ENCODE peak calls at places on chromosomes 4 and X, in seven cellular contexts. One of them, this sample, is unnamed.

GRCh38 chrX:16825306-16826035 is 39.2 kb downstream of the TXLNG start:
- DNase-seq in HCT116: no peak
- DNase-seq in K562: no peak
- DNase-seq in SK-N-SH: peak
- DNase-seq in H1: no peak
- DNase-seq in GM12878: no peak
- DNase-seq in HepG2: peak
- DNase-seq in this sample: no peak

GRCh38 chrX:72236841-72237240 is 2.0 kb downstream of the ERCC6L start:
- DNase-seq in HCT116: no peak
- DNase-seq in K562: no peak
- DNase-seq in SK-N-SH: no peak
- DNase-seq in H1: no peak
- DNase-seq in GM12878: no peak
- DNase-seq in HepG2: no peak
- DNase-seq in this sample: no peak

GRCh38 chr4:177579649-177580048 is 137.4 kb upstream of the AGA start:
- DNase-seq in HCT116: no peak
- DNase-seq in K562: no peak
- DNase-seq in SK-N-SH: no peak
- DNase-seq in H1: no peak
- DNase-seq in GM12878: no peak
- DNase-seq in HepG2: no peak
- DNase-seq in this sample: no peak

GRCh38 chr4:111410571-111410970 is 734.7 kb upstream of the FAM241A start:
- DNase-seq in HCT116: no peak
- DNase-seq in K562: no peak
- DNase-seq in SK-N-SH: no peak
- DNase-seq in H1: no peak
- DNase-seq in GM12878: no peak
- DNase-seq in HepG2: no peak
- DNase-seq in this sample: no peak

GRCh38 chrX:99142745-99143144 is 1267.3 kb downstream of the PCDH19 start:
- DNase-seq in HCT116: no peak
- DNase-seq in K562: no peak
- DNase-seq in SK-N-SH: no peak
- DNase-seq in H1: no peak
- DNase-seq in GM12878: no peak
- DNase-seq in HepG2: no peak
- DNase-seq in this sample: no peak

GRCh38 chr4:172830295-172830764 is 338.3 kb upstream of the GALNT7 start:
- DNase-seq in HCT116: peak
- DNase-seq in K562: peak
- DNase-seq in SK-N-SH: peak
- DNase-seq in H1: no peak
- DNase-seq in GM12878: no peak
- DNase-seq in HepG2: peak
- DNase-seq in this sample: no peak

GRCh38 chrX:129984196-129984962 is 1.9 kb downstream of the BCORL1 start:
- DNase-seq in HCT116: no peak
- DNase-seq in K562: peak
- DNase-seq in SK-N-SH: peak
- DNase-seq in H1: no peak
- DNase-seq in GM12878: no peak
- DNase-seq in HepG2: no peak
- DNase-seq in this sample: no peak

GRCh38 chr4:188032170-188032569 is 36.6 kb downstream of the ZFP42 start:
- DNase-seq in HCT116: no peak
- DNase-seq in K562: no peak
- DNase-seq in SK-N-SH: no peak
- DNase-seq in H1: no peak
- DNase-seq in GM12878: no peak
- DNase-seq in HepG2: no peak
- DNase-seq in this sample: no peak

GRCh38 chr4:156999175-156999517 is 27.5 kb upstream of the PDGFC start:
- DNase-seq in HCT116: peak
- DNase-seq in K562: no peak
- DNase-seq in SK-N-SH: no peak
- DNase-seq in H1: no peak
- DNase-seq in GM12878: no peak
- DNase-seq in HepG2: peak
- DNase-seq in this sample: peak

GRCh38 chr4:125321709-125322362 is 7.1 kb downstream of the FAT4 start:
- DNase-seq in HCT116: no peak
- DNase-seq in K562: no peak
- DNase-seq in SK-N-SH: no peak
- DNase-seq in H1: no peak
- DNase-seq in GM12878: no peak
- DNase-seq in HepG2: no peak
- DNase-seq in this sample: no peak

GRCh38 chrX:13868481-13869040 is 51.7 kb upstream of the GPM6B start:
- DNase-seq in HCT116: no peak
- DNase-seq in K562: no peak
- DNase-seq in SK-N-SH: no peak
- DNase-seq in H1: no peak
- DNase-seq in GM12878: no peak
- DNase-seq in HepG2: no peak
- DNase-seq in this sample: no peak

GRCh38 chr4:102322736-102323135 is 22.5 kb downstream of the SLC39A8 start:
- DNase-seq in HCT116: no peak
- DNase-seq in K562: no peak
- DNase-seq in SK-N-SH: no peak
- DNase-seq in H1: no peak
- DNase-seq in GM12878: no peak
- DNase-seq in HepG2: no peak
- DNase-seq in this sample: no peak

GRCh38 chrX:97637289-97637688 is 753.6 kb downstream of the RPA4 start:
- DNase-seq in HCT116: no peak
- DNase-seq in K562: no peak
- DNase-seq in SK-N-SH: no peak
- DNase-seq in H1: no peak
- DNase-seq in GM12878: no peak
- DNase-seq in HepG2: no peak
- DNase-seq in this sample: no peak

GRCh38 chrX:97638621-97639020 is 754.9 kb downstream of the RPA4 start:
- DNase-seq in HCT116: no peak
- DNase-seq in K562: no peak
- DNase-seq in SK-N-SH: no peak
- DNase-seq in H1: no peak
- DNase-seq in GM12878: no peak
- DNase-seq in HepG2: no peak
- DNase-seq in this sample: no peak

GRCh38 chrX:97633798-97634197 is 750.1 kb downstream of the RPA4 start:
- DNase-seq in HCT116: no peak
- DNase-seq in K562: no peak
- DNase-seq in SK-N-SH: no peak
- DNase-seq in H1: no peak
- DNase-seq in GM12878: no peak
- DNase-seq in HepG2: no peak
- DNase-seq in this sample: no peak

GRCh38 chrX:97639526-97639925 is 755.8 kb downstream of the RPA4 start:
- DNase-seq in HCT116: no peak
- DNase-seq in K562: no peak
- DNase-seq in SK-N-SH: no peak
- DNase-seq in H1: peak
- DNase-seq in GM12878: no peak
- DNase-seq in HepG2: no peak
- DNase-seq in this sample: no peak
- TF ChIP-seq JUND in HCT116: no peak
- TF ChIP-seq JUND in K562: no peak
- TF ChIP-seq JUND in SK-N-SH: no peak
- TF ChIP-seq JUND in H1: no peak
- TF ChIP-seq JUND in GM12878: no peak
- TF ChIP-seq JUND in HepG2: no peak
- TF ChIP-seq JUND in this sample: no peak

DNA sequence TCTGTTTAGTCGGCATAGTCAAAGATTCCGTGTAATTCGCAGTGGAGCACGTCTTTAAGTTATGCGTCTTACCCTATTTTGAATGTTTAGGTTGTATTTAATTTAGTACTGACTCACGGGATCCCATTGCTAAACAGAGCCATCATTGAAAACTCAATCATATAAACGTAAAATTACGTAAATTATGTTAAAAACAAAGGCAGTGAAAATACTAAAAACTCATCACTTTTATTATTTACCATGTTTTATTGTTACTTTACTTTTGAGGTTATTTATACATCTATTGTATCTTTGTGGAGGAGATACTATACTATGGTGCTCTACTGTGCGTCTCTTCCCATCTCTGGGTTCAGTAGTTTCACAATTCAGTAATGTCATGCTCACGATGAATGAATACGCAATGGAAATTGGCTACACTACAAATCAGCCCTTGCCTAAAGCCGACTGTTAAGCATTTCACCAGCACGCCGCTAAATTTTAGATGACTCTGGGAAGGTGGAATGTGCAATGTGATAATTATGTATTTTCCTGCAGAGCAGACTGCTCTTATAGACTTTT is 944 bp downstream of the FUNDC2 start:
- DNase-seq in HCT116: peak
- DNase-seq in K562: no peak
- DNase-seq in SK-N-SH: no peak
- DNase-seq in H1: no peak
- DNase-seq in GM12878: no peak
- DNase-seq in HepG2: peak
- DNase-seq in this sample: peak
- TF ChIP-seq JUND in HCT116: no peak
- TF ChIP-seq JUND in K562: no peak
- TF ChIP-seq JUND in SK-N-SH: no peak
- TF ChIP-seq JUND in H1: no peak
- TF ChIP-seq JUND in GM12878: no peak
- TF ChIP-seq JUND in HepG2: no peak
- TF ChIP-seq JUND in this sample: no peak

GRCh38 chr4:16142598-16143295 is 58.9 kb upstream of the PROM1 start:
- DNase-seq in HCT116: no peak
- DNase-seq in K562: no peak
- DNase-seq in SK-N-SH: no peak
- DNase-seq in H1: no peak
- DNase-seq in GM12878: no peak
- DNase-seq in HepG2: no peak
- DNase-seq in this sample: no peak

GRCh38 chr4:16136771-16137170 is 52.9 kb upstream of the PROM1 start:
- DNase-seq in HCT116: no peak
- DNase-seq in K562: no peak
- DNase-seq in SK-N-SH: no peak
- DNase-seq in H1: no peak
- DNase-seq in GM12878: no peak
- DNase-seq in HepG2: no peak
- DNase-seq in this sample: no peak

GRCh38 chr4:16140520-16141249 is 56.9 kb upstream of the PROM1 start:
- DNase-seq in HCT116: peak
- DNase-seq in K562: no peak
- DNase-seq in SK-N-SH: no peak
- DNase-seq in H1: no peak
- DNase-seq in GM12878: no peak
- DNase-seq in HepG2: peak
- DNase-seq in this sample: peak

GRCh38 chr4:16136321-16136720 is 52.5 kb upstream of the PROM1 start:
- DNase-seq in HCT116: no peak
- DNase-seq in K562: no peak
- DNase-seq in SK-N-SH: no peak
- DNase-seq in H1: no peak
- DNase-seq in GM12878: no peak
- DNase-seq in HepG2: no peak
- DNase-seq in this sample: peak

GRCh38 chr4:16139066-16139945 is 55.5 kb upstream of the PROM1 start:
- DNase-seq in HCT116: no peak
- DNase-seq in K562: no peak
- DNase-seq in SK-N-SH: peak
- DNase-seq in H1: no peak
- DNase-seq in GM12878: no peak
- DNase-seq in HepG2: no peak
- DNase-seq in this sample: peak
- TF ChIP-seq JUND in HCT116: no peak
- TF ChIP-seq JUND in K562: no peak
- TF ChIP-seq JUND in SK-N-SH: no peak
- TF ChIP-seq JUND in H1: no peak
- TF ChIP-seq JUND in GM12878: no peak
- TF ChIP-seq JUND in HepG2: no peak
- TF ChIP-seq JUND in this sample: no peak

GRCh38 chrX:48999030-48999429 is 3.0 kb downstream of the GRIPAP1 start:
- DNase-seq in HCT116: no peak
- DNase-seq in K562: no peak
- DNase-seq in SK-N-SH: no peak
- DNase-seq in H1: no peak
- DNase-seq in GM12878: no peak
- DNase-seq in HepG2: no peak
- DNase-seq in this sample: no peak

GRCh38 chrX:49003696-49004095 is 1.6 kb upstream of the GRIPAP1 start:
- DNase-seq in HCT116: no peak
- DNase-seq in K562: no peak
- DNase-seq in SK-N-SH: no peak
- DNase-seq in H1: no peak
- DNase-seq in GM12878: no peak
- DNase-seq in HepG2: peak
- DNase-seq in this sample: no peak

GRCh38 chrX:49002091-49002935 is at the start of gene GRIPAP1:
- DNase-seq in HCT116: peak
- DNase-seq in K562: peak
- DNase-seq in SK-N-SH: peak
- DNase-seq in H1: peak
- DNase-seq in GM12878: peak
- DNase-seq in HepG2: peak
- DNase-seq in this sample: peak

GRCh38 chrX:49000640-49001039 is 1.4 kb downstream of the GRIPAP1 start:
- DNase-seq in HCT116: no peak
- DNase-seq in K562: no peak
- DNase-seq in SK-N-SH: no peak
- DNase-seq in H1: no peak
- DNase-seq in GM12878: no peak
- DNase-seq in HepG2: no peak
- DNase-seq in this sample: no peak

DNA sequence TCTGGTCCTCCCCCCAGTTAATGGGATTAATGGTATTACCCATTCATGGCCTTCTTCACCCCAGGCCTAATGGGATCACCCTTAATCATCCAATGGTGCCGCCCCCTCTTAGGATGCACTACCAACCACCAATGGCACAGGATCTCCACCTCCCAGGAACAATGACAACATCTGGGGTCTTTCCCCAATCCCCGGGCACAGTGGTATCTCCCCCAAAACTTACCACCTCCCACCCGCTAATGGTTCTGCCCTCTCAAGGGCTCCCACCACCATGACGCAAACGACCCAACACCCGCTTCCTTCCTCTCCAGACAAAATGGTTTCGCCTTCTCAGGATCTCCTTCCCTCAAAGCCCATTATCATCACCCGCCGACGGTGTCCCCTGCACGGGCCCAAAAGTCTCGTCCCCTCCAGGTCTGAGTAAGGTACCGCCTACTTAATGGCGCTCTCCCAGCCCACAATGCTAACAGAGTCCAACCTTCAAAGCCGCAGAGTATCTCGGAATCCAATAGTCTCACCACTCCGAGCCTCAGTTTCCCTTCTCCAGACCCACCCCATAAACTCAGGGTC is 458 bp downstream of the GRIPAP1 start:
- DNase-seq in HCT116: peak
- DNase-seq in K562: peak
- DNase-seq in SK-N-SH: peak
- DNase-seq in H1: peak
- DNase-seq in GM12878: peak
- DNase-seq in HepG2: peak
- DNase-seq in this sample: peak
- TF ChIP-seq JUND in HCT116: no peak
- TF ChIP-seq JUND in K562: no peak
- TF ChIP-seq JUND in SK-N-SH: no peak
- TF ChIP-seq JUND in H1: peak
- TF ChIP-seq JUND in GM12878: peak
- TF ChIP-seq JUND in HepG2: no peak
- TF ChIP-seq JUND in this sample: no peak

GRCh38 chr4:119070301-119070700 is 65.3 kb upstream of the MYOZ2 start:
- DNase-seq in HCT116: no peak
- DNase-seq in K562: no peak
- DNase-seq in SK-N-SH: no peak
- DNase-seq in H1: no peak
- DNase-seq in GM12878: no peak
- DNase-seq in HepG2: no peak
- DNase-seq in this sample: peak
- TF ChIP-seq JUND in HCT116: no peak
- TF ChIP-seq JUND in K562: no peak
- TF ChIP-seq JUND in SK-N-SH: no peak
- TF ChIP-seq JUND in H1: no peak
- TF ChIP-seq JUND in GM12878: no peak
- TF ChIP-seq JUND in HepG2: no peak
- TF ChIP-seq JUND in this sample: no peak